ENCODE peak calls at places on chromosomes 7 and 10, in seven cellular contexts. H is ovary, S is endothelial cell of umbilical vein, L is esophagus squamous epithelium, X is body of pancreas, R is right lobe of liver, J is IMR-90. V is an unnamed sample. For H3K4me1, the result is how much of the 10 kb centered on the place peaks cover.

GRCh38 chr10:114507449-114507848 is 103.1 kb upstream of the AFAP1L2 start:
- DNase-seq in H (peak), J (no peak), L (no peak), X (peak), S (peak), R (peak), V (no peak)

GRCh38 chr7:155437836-155438235 is 20.1 kb upstream of the EN2 start:
- DNase-seq in H (no peak), S (no peak), X (no peak), L (no peak), J (no peak), R (no peak), V (no peak)

GRCh38 chr10:129888784-129889616 is 75.1 kb downstream of the EBF3 start:
- DNase-seq in X (peak), L (no peak), J (peak), S (peak), R (peak), H (peak), V (no peak)

GRCh38 chr7:31043035-31043434 is 9.1 kb upstream of the ADCYAP1R1 start:
- DNase-seq in L (no peak), R (no peak), S (no peak), H (no peak), J (no peak), X (no peak), V (no peak)

GRCh38 chr7:50513166-50513871 is 51.9 kb downstream of the DDC start:
- DNase-seq in R (no peak), L (no peak), H (no peak), X (peak), J (no peak), S (no peak), V (no peak)

GRCh38 chr10:62155054-62155453 is 113.6 kb downstream of the RTKN2 start:
- DNase-seq in X (no peak), L (no peak), S (no peak), H (no peak), J (no peak), R (no peak), V (no peak)

GRCh38 chr7:30796105-30796869 is 25.1 kb downstream of the MINDY4 start:
- DNase-seq in S (peak), J (peak), X (no peak), L (no peak), R (no peak), H (no peak), V (no peak)

GRCh38 chr7:48497521-48497920 is 326.3 kb downstream of the ABCA13 start:
- DNase-seq in L (no peak), X (no peak), R (no peak), J (no peak), S (no peak), H (no peak), V (no peak)

GRCh38 chr7:30594055-30594539 is 581 bp upstream of the GARS1 start:
- DNase-seq in X (peak), H (peak), R (peak), L (no peak), S (no peak), J (peak), V (no peak)

GRCh38 chr10:89553064-89553734 is 17.8 kb upstream of the SLC16A12 start:
- DNase-seq in H (no peak), L (no peak), J (peak), R (no peak), S (peak), X (peak), V (no peak)

GRCh38 chr10:116772901-116773300 is 30.5 kb upstream of the HSPA12A start:
- DNase-seq in X (no peak), L (no peak), S (no peak), H (no peak), J (no peak), R (no peak), V (peak)

GRCh38 chr7:131109757-131110293 is 217.9 kb upstream of the MKLN1 start:
- DNase-seq in H (peak), L (peak), S (peak), R (peak), X (peak), J (peak), V (peak)

GRCh38 chr7:100642534-100642907 is 1.2 kb upstream of the TFR2 start:
- DNase-seq in J (no peak), R (peak), L (no peak), X (no peak), H (no peak), S (no peak), V (no peak)

GRCh38 chr7:85150624-85151023 is 36.2 kb downstream of the SEMA3D start:
- DNase-seq in S (no peak), R (no peak), J (no peak), H (no peak), X (no peak), L (no peak), V (no peak)

GRCh38 chr7:140009735-140010134 is 53.0 kb downstream of the PARP12 start:
- DNase-seq in H (no peak), X (peak), L (no peak), J (no peak), S (no peak), R (no peak), V (peak)

GRCh38 chr10:3426190-3426845 is 253.7 kb upstream of the PITRM1 start:
- DNase-seq in X (no peak), H (no peak), R (no peak), L (no peak), J (peak), S (peak), V (no peak)

GRCh38 chr10:29470843-29471482 is 163.8 kb downstream of the SVIL start:
- DNase-seq in J (no peak), L (no peak), R (no peak), H (no peak), S (no peak), X (no peak), V (no peak)

GRCh38 chr7:43138710-43139601 is 26.5 kb downstream of the HECW1 start:
- DNase-seq in J (peak), L (no peak), H (no peak), S (no peak), X (no peak), R (no peak), V (no peak)

GRCh38 chr10:42960491-42961155 is 116.2 kb upstream of the RET start:
- DNase-seq in J (peak), S (no peak), R (peak), X (no peak), H (peak), L (no peak), V (peak)

GRCh38 chr7:21407806-21408480 is 19.9 kb upstream of the SP4 start:
- DNase-seq in R (no peak), S (no peak), L (no peak), H (no peak), X (no peak), J (no peak), V (no peak)

GRCh38 chr10:78944658-78945333 is 124.0 kb upstream of the ZMIZ1 start:
- DNase-seq in L (no peak), J (peak), S (no peak), R (no peak), H (peak), X (peak), V (no peak)

GRCh38 chr7:8184241-8184640 is 77.7 kb downstream of the ICA1 start:
- DNase-seq in H (no peak), S (no peak), L (no peak), X (no peak), R (no peak), J (no peak), V (no peak)

GRCh38 chr10:47276576-47277351 is 23.2 kb upstream of the GDF10 start:
- DNase-seq in L (no peak), X (no peak), R (no peak), S (no peak), H (no peak), J (no peak), V (peak)

GRCh38 chr10:69839696-69840345 is 38.1 kb downstream of the COL13A1 start:
- DNase-seq in S (no peak), L (no peak), X (peak), J (peak), R (no peak), H (no peak), V (no peak)

GRCh38 chr10:113139695-113140094 is 189.6 kb downstream of the TCF7L2 start:
- DNase-seq in X (no peak), L (no peak), J (peak), R (no peak), H (no peak), S (no peak), V (no peak)

GRCh38 chr10:34908472-34908871 is 93.4 kb upstream of the PARD3 start:
- DNase-seq in X (no peak), L (no peak), J (peak), R (no peak), S (no peak), H (no peak), V (no peak)

GRCh38 chr7:128932862-128933821 is 4.6 kb upstream of the IRF5 start:
- DNase-seq in H (no peak), X (no peak), S (no peak), R (peak), L (no peak), J (no peak), V (no peak)

GRCh38 chr10:87089746-87090145 is 4.9 kb downstream of the GLUD1 start:
- DNase-seq in L (no peak), S (no peak), J (no peak), H (no peak), R (no peak), X (no peak), V (no peak)

GRCh38 chr7:130491841-130492518 is at the start of gene MEST:
- DNase-seq in H (peak), X (peak), R (peak), J (peak), S (peak), L (no peak), V (no peak)

GRCh38 chr10:6669269-6669859 is 89.3 kb upstream of the PRKCQ start:
- DNase-seq in J (peak), S (peak), R (no peak), X (no peak), H (no peak), L (no peak), V (no peak)

GRCh38 chr10:62584216-62584615 is 210.0 kb downstream of the ZNF365 start:
- DNase-seq in X (no peak), J (peak), H (no peak), S (no peak), R (no peak), L (no peak), V (no peak)

GRCh38 chr10:28326516-28327493 is 23.9 kb upstream of the MPP7 start:
- DNase-seq in H (no peak), L (no peak), J (peak), R (no peak), S (peak), X (peak), V (no peak)

GRCh38 chr10:71753091-71753959 is 20.0 kb downstream of the VSIR start:
- DNase-seq in R (no peak), J (no peak), H (no peak), L (no peak), X (no peak), S (no peak), V (no peak)

GRCh38 chr7:37318541-37318940 is 130.1 kb downstream of the ELMO1 start:
- DNase-seq in L (no peak), S (no peak), R (no peak), H (no peak), X (no peak), J (no peak), V (no peak)

GRCh38 chr10:82691211-82691610 is 816.2 kb downstream of the NRG3 start:
- DNase-seq in L (no peak), H (no peak), J (no peak), X (no peak), R (peak), S (no peak), V (no peak)

GRCh38 chr7:134878731-134879295 is 99.4 kb downstream of the CALD1 start:
- DNase-seq in H (no peak), X (no peak), J (no peak), R (no peak), L (no peak), S (no peak), V (no peak)
- H3K4me1 ChIP-seq in H (under half), X (under half), J (under half), R (under half), L (under half), S (under half), V (under half)

DNA sequence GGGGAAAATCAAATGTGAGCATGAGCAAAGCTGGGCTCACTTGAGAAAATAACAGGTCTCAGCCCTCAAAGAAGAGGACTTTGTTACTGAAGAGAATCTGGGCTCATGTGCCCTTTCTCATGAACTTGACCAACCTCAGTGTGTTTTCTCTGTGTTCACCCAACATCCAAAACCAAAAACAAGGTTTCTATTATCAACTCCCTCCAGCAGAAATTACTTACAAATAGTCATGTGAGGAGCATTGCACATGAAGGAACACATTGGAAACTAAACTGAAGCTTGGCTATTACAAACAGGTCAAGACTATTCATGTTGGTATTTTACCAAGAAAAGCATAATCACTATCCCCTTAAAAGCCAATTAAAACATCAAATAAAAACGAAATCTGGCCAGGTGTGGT is 116.4 kb downstream of the AVL9 start:
- DNase-seq in S (no peak), J (no peak), X (no peak), R (no peak), H (no peak), L (no peak), V (no peak)
- TF ChIP-seq POLR2A in S (no peak), J (no peak), X (no peak), R (no peak), H (no peak), L (no peak), V (no peak)

GRCh38 chr7:24197852-24198251 is 86.1 kb upstream of the NPY start:
- DNase-seq in S (no peak), H (no peak), L (no peak), X (no peak), R (no peak), J (no peak), V (no peak)

GRCh38 chr7:24192053-24192452 is 91.9 kb upstream of the NPY start:
- DNase-seq in S (no peak), X (no peak), H (no peak), L (no peak), J (peak), R (no peak), V (no peak)

GRCh38 chr7:24192701-24193100 is 91.3 kb upstream of the NPY start:
- DNase-seq in H (no peak), R (no peak), J (no peak), S (no peak), L (no peak), X (no peak), V (no peak)
- H3K4me3 ChIP-seq in H (no peak), R (no peak), J (no peak), S (no peak), L (no peak), X (no peak), V (no peak)

GRCh38 chr10:32349199-32349585 is 2.2 kb upstream of the EPC1 start:
- DNase-seq in X (no peak), S (no peak), H (no peak), R (no peak), J (no peak), L (no peak), V (no peak)

GRCh38 chr10:32346551-32347362 is at the start of gene EPC1:
- DNase-seq in J (peak), X (peak), R (peak), L (peak), H (peak), S (peak), V (peak)

GRCh38 chr10:32346134-32346550 is 816 bp downstream of the EPC1 start:
- DNase-seq in S (peak), R (peak), J (peak), H (peak), L (peak), X (peak), V (peak)

GRCh38 chr10:32348297-32349198 is 1.6 kb upstream of the EPC1 start:
- DNase-seq in S (no peak), X (no peak), J (no peak), R (no peak), H (no peak), L (no peak), V (no peak)

DNA sequence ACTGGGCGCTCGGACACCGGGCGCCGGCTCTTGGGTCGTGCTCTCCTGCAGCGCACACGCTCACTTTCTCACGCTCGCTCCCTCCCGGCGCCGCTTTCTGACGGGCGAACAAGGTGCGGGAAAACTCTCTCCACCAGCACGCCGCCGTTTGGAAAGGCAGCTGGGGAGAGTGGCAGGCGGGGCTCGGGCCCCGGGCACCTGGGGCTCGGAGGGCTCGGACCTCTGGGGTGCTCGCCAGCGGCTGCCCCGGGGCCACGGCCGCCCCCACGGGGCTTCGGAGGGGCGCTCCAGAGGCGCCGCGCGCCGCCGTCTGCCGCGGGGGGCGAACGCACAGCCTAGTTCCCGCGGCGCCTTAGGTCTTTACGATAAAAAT is 391 bp upstream of the EPC1 start:
- DNase-seq in L (no peak), R (no peak), X (no peak), H (no peak), S (no peak), J (no peak), V (no peak)
- H3K4me1 ChIP-seq in L (under half), R (under half), X (under half), H (under half), S (under half), J (under half), V (half or more)

DNA sequence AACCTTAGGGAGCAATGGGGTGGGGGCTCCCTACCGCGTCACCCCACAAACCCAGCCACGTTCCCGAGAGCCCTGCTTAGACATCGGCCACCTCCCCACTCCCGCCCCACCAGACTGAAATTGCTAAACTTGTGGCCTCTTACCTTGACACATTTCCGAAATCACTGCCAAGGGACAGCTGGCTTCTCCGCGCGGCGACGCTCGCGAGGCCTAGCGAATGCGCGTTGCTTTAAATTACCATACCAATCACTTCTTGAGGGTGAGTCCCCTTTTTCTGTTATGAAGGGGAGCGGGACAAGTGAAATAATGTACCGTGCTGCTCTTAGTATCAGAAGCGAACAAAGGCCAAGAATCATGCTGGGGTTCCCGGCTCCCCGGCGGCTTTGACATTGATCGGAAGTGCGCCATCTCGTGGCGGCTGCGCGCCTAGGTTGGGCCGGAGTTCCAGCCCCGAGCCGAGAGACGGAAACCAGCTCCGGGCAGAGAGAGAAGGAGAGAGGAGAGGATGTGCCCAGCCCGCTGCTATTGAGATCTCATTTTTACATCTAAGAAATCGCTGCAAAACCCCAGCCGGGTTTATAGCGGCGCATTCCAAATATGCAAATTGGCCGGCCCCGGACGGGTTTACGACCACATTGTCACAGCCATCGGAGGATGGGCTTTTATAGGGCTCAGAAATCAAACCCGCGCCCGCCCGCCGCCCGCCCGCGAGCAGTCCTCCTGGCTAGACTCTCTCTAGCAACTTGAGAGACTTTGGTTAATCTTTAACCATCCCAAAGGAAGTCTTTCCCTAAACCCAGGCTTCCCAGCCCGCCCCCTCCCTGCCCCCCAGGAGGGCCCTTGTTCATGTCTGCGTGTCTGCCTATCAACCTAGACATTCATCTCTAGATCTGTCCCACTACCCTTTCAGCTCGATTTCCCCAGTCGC is 5.3 kb downstream of the HOXA11 start:
- DNase-seq in H (peak), R (peak), X (peak), L (no peak), J (peak), S (peak), V (peak)
- TF ChIP-seq POLR2A in H (no peak), R (no peak), X (no peak), L (no peak), J (no peak), S (no peak), V (no peak)

GRCh38 chr7:150631866-150632864 is at the start of gene GIMAP6:
- DNase-seq in J (no peak), X (no peak), L (no peak), H (no peak), R (no peak), S (peak), V (no peak)
- H3K4me3 ChIP-seq in J (no peak), X (no peak), L (peak), H (peak), R (peak), S (peak), V (peak)

DNA sequence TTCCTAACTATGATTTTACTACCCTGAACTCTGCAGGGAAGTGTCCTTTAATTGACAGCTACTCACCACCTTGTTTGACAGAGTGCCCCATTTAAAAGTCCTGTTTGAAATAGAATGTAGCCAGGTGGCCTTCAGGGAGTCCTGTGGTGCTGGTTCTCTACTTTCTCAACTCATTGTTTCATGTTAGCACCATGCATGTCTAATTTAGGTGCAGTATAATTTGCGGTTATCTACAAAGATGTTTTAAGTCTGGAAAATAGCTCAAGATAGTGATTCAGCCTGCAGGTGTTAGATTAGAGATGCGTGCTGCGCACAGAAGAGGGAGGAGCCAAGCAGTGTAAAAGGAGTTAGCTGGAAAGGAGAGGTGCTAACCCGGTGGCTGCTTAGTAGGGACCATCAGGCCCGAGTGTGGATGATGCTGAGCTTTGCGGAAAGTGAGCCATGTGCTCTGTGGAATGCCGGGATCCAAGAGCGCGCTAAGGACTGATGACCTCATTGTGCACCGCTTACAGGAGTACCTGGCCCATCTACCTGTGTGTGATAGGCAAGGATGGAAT is 1.2 kb downstream of the CCM2 start:
- DNase-seq in J (no peak), H (no peak), R (peak), S (peak), X (peak), L (no peak), V (no peak)
- H3K4me1 ChIP-seq in J (under half), H (under half), R (under half), S (under half), X (under half), L (under half), V (under half)

V was measured in suprapubic skin.